ENCODE peak calls at places on chromosome 16, in ten cellular contexts. One of them, this sample, is unnamed.

GRCh38 chr16:842061-842476 is 41.5 kb upstream of the GNG13 start:
- DNase-seq in HFFc6: no peak
- DNase-seq in dermis microvascular lymphatic vessel endothelial cell: no peak
- DNase-seq in activated T-cell treated with anti-CD3 and anti-CD28 coated beads, Interleukin-2, amount 50 U/mL, for 4 hours: no peak
- DNase-seq in ELF-1: no peak
- DNase-seq in stimulated activated CD4-positive, alpha-beta T cell treated with anti-CD3 and anti-CD28 coated beads, Interleukin-15, amount 100 ng/mL, for 24 hours: peak
- DNase-seq in anterior cingulate cortex: peak
- DNase-seq in AG09319: no peak
- DNase-seq in NCI-H187: no peak
- DNase-seq in left ventricle myocardium inferior: no peak
- DNase-seq in this sample: no peak

GRCh38 chr16:58426095-58426494 is 33.8 kb downstream of the GINS3 start:
- DNase-seq in ELF-1: no peak
- DNase-seq in stimulated activated CD4-positive, alpha-beta T cell treated with anti-CD3 and anti-CD28 coated beads, Interleukin-15, amount 100 ng/mL, for 24 hours: peak
- DNase-seq in NCI-H187: no peak
- DNase-seq in left ventricle myocardium inferior: no peak
- DNase-seq in anterior cingulate cortex: peak
- DNase-seq in activated T-cell treated with anti-CD3 and anti-CD28 coated beads, Interleukin-2, amount 50 U/mL, for 4 hours: no peak
- DNase-seq in HFFc6: no peak
- DNase-seq in dermis microvascular lymphatic vessel endothelial cell: no peak
- DNase-seq in AG09319: no peak
- DNase-seq in this sample: no peak

GRCh38 chr16:67844441-67844840 is 2.3 kb upstream of the NUTF2 start:
- DNase-seq in activated T-cell treated with anti-CD3 and anti-CD28 coated beads, Interleukin-2, amount 50 U/mL, for 4 hours: no peak
- DNase-seq in stimulated activated CD4-positive, alpha-beta T cell treated with anti-CD3 and anti-CD28 coated beads, Interleukin-15, amount 100 ng/mL, for 24 hours: no peak
- DNase-seq in anterior cingulate cortex: no peak
- DNase-seq in dermis microvascular lymphatic vessel endothelial cell: no peak
- DNase-seq in AG09319: no peak
- DNase-seq in ELF-1: peak
- DNase-seq in HFFc6: peak
- DNase-seq in NCI-H187: no peak
- DNase-seq in left ventricle myocardium inferior: no peak
- DNase-seq in this sample: peak

GRCh38 chr16:71754652-71755051 is 30.2 kb upstream of the PHLPP2 start:
- DNase-seq in left ventricle myocardium inferior: no peak
- DNase-seq in AG09319: no peak
- DNase-seq in stimulated activated CD4-positive, alpha-beta T cell treated with anti-CD3 and anti-CD28 coated beads, Interleukin-15, amount 100 ng/mL, for 24 hours: no peak
- DNase-seq in anterior cingulate cortex: no peak
- DNase-seq in activated T-cell treated with anti-CD3 and anti-CD28 coated beads, Interleukin-2, amount 50 U/mL, for 4 hours: no peak
- DNase-seq in NCI-H187: no peak
- DNase-seq in ELF-1: no peak
- DNase-seq in dermis microvascular lymphatic vessel endothelial cell: no peak
- DNase-seq in HFFc6: no peak
- DNase-seq in this sample: no peak

GRCh38 chr16:12674096-12674495 is 129.6 kb downstream of the CPPED1 start:
- DNase-seq in HFFc6: peak
- DNase-seq in ELF-1: no peak
- DNase-seq in AG09319: no peak
- DNase-seq in stimulated activated CD4-positive, alpha-beta T cell treated with anti-CD3 and anti-CD28 coated beads, Interleukin-15, amount 100 ng/mL, for 24 hours: no peak
- DNase-seq in NCI-H187: no peak
- DNase-seq in anterior cingulate cortex: no peak
- DNase-seq in activated T-cell treated with anti-CD3 and anti-CD28 coated beads, Interleukin-2, amount 50 U/mL, for 4 hours: no peak
- DNase-seq in dermis microvascular lymphatic vessel endothelial cell: no peak
- DNase-seq in left ventricle myocardium inferior: no peak
- DNase-seq in this sample: no peak

GRCh38 chr16:46555981-46556380 is 65.2 kb downstream of the SHCBP1 start:
- DNase-seq in activated T-cell treated with anti-CD3 and anti-CD28 coated beads, Interleukin-2, amount 50 U/mL, for 4 hours: no peak
- DNase-seq in HFFc6: peak
- DNase-seq in left ventricle myocardium inferior: no peak
- DNase-seq in ELF-1: no peak
- DNase-seq in dermis microvascular lymphatic vessel endothelial cell: no peak
- DNase-seq in anterior cingulate cortex: no peak
- DNase-seq in AG09319: no peak
- DNase-seq in NCI-H187: no peak
- DNase-seq in stimulated activated CD4-positive, alpha-beta T cell treated with anti-CD3 and anti-CD28 coated beads, Interleukin-15, amount 100 ng/mL, for 24 hours: no peak
- DNase-seq in this sample: no peak

GRCh38 chr16:64627288-64627687 is 494.6 kb downstream of the CDH11 start:
- DNase-seq in HFFc6: no peak
- DNase-seq in ELF-1: peak
- DNase-seq in anterior cingulate cortex: no peak
- DNase-seq in left ventricle myocardium inferior: no peak
- DNase-seq in stimulated activated CD4-positive, alpha-beta T cell treated with anti-CD3 and anti-CD28 coated beads, Interleukin-15, amount 100 ng/mL, for 24 hours: no peak
- DNase-seq in dermis microvascular lymphatic vessel endothelial cell: no peak
- DNase-seq in activated T-cell treated with anti-CD3 and anti-CD28 coated beads, Interleukin-2, amount 50 U/mL, for 4 hours: no peak
- DNase-seq in NCI-H187: no peak
- DNase-seq in AG09319: no peak
- DNase-seq in this sample: no peak

GRCh38 chr16:4389051-4389955 is 17.7 kb downstream of the VASN start:
- DNase-seq in HFFc6: no peak
- DNase-seq in dermis microvascular lymphatic vessel endothelial cell: no peak
- DNase-seq in NCI-H187: no peak
- DNase-seq in stimulated activated CD4-positive, alpha-beta T cell treated with anti-CD3 and anti-CD28 coated beads, Interleukin-15, amount 100 ng/mL, for 24 hours: no peak
- DNase-seq in AG09319: no peak
- DNase-seq in anterior cingulate cortex: no peak
- DNase-seq in left ventricle myocardium inferior: peak
- DNase-seq in activated T-cell treated with anti-CD3 and anti-CD28 coated beads, Interleukin-2, amount 50 U/mL, for 4 hours: no peak
- DNase-seq in ELF-1: no peak
- DNase-seq in this sample: no peak

GRCh38 chr16:711548-712320 is 3.2 kb upstream of the METRN start:
- DNase-seq in stimulated activated CD4-positive, alpha-beta T cell treated with anti-CD3 and anti-CD28 coated beads, Interleukin-15, amount 100 ng/mL, for 24 hours: peak
- DNase-seq in AG09319: no peak
- DNase-seq in activated T-cell treated with anti-CD3 and anti-CD28 coated beads, Interleukin-2, amount 50 U/mL, for 4 hours: peak
- DNase-seq in left ventricle myocardium inferior: peak
- DNase-seq in ELF-1: peak
- DNase-seq in HFFc6: peak
- DNase-seq in NCI-H187: peak
- DNase-seq in dermis microvascular lymphatic vessel endothelial cell: peak
- DNase-seq in anterior cingulate cortex: peak
- DNase-seq in this sample: peak

GRCh38 chr16:29908719-29909220 is 8.5 kb downstream of the ASPHD1 start:
- DNase-seq in HFFc6: no peak
- DNase-seq in ELF-1: no peak
- DNase-seq in NCI-H187: no peak
- DNase-seq in stimulated activated CD4-positive, alpha-beta T cell treated with anti-CD3 and anti-CD28 coated beads, Interleukin-15, amount 100 ng/mL, for 24 hours: no peak
- DNase-seq in anterior cingulate cortex: no peak
- DNase-seq in activated T-cell treated with anti-CD3 and anti-CD28 coated beads, Interleukin-2, amount 50 U/mL, for 4 hours: no peak
- DNase-seq in dermis microvascular lymphatic vessel endothelial cell: no peak
- DNase-seq in AG09319: no peak
- DNase-seq in left ventricle myocardium inferior: no peak
- DNase-seq in this sample: no peak

GRCh38 chr16:85436636-85437160 is 176.4 kb upstream of the GSE1 start:
- DNase-seq in AG09319: no peak
- DNase-seq in NCI-H187: no peak
- DNase-seq in activated T-cell treated with anti-CD3 and anti-CD28 coated beads, Interleukin-2, amount 50 U/mL, for 4 hours: no peak
- DNase-seq in HFFc6: no peak
- DNase-seq in stimulated activated CD4-positive, alpha-beta T cell treated with anti-CD3 and anti-CD28 coated beads, Interleukin-15, amount 100 ng/mL, for 24 hours: no peak
- DNase-seq in left ventricle myocardium inferior: no peak
- DNase-seq in dermis microvascular lymphatic vessel endothelial cell: no peak
- DNase-seq in ELF-1: peak
- DNase-seq in anterior cingulate cortex: no peak
- DNase-seq in this sample: no peak

GRCh38 chr16:24975428-24975889 is 39.7 kb downstream of the ARHGAP17 start:
- DNase-seq in dermis microvascular lymphatic vessel endothelial cell: no peak
- DNase-seq in left ventricle myocardium inferior: no peak
- DNase-seq in anterior cingulate cortex: no peak
- DNase-seq in activated T-cell treated with anti-CD3 and anti-CD28 coated beads, Interleukin-2, amount 50 U/mL, for 4 hours: no peak
- DNase-seq in NCI-H187: no peak
- DNase-seq in stimulated activated CD4-positive, alpha-beta T cell treated with anti-CD3 and anti-CD28 coated beads, Interleukin-15, amount 100 ng/mL, for 24 hours: peak
- DNase-seq in HFFc6: no peak
- DNase-seq in ELF-1: no peak
- DNase-seq in AG09319: no peak
- DNase-seq in this sample: peak

GRCh38 chr16:52035406-52035805 is 511.5 kb downstream of the TOX3 start:
- DNase-seq in dermis microvascular lymphatic vessel endothelial cell: no peak
- DNase-seq in left ventricle myocardium inferior: no peak
- DNase-seq in HFFc6: no peak
- DNase-seq in activated T-cell treated with anti-CD3 and anti-CD28 coated beads, Interleukin-2, amount 50 U/mL, for 4 hours: no peak
- DNase-seq in NCI-H187: no peak
- DNase-seq in stimulated activated CD4-positive, alpha-beta T cell treated with anti-CD3 and anti-CD28 coated beads, Interleukin-15, amount 100 ng/mL, for 24 hours: no peak
- DNase-seq in AG09319: no peak
- DNase-seq in anterior cingulate cortex: no peak
- DNase-seq in ELF-1: no peak
- DNase-seq in this sample: no peak

GRCh38 chr16:31094088-31094423 is 541 bp downstream of the VKORC1 start:
- DNase-seq in ELF-1: peak
- DNase-seq in stimulated activated CD4-positive, alpha-beta T cell treated with anti-CD3 and anti-CD28 coated beads, Interleukin-15, amount 100 ng/mL, for 24 hours: no peak
- DNase-seq in dermis microvascular lymphatic vessel endothelial cell: no peak
- DNase-seq in NCI-H187: no peak
- DNase-seq in AG09319: no peak
- DNase-seq in left ventricle myocardium inferior: no peak
- DNase-seq in activated T-cell treated with anti-CD3 and anti-CD28 coated beads, Interleukin-2, amount 50 U/mL, for 4 hours: no peak
- DNase-seq in anterior cingulate cortex: no peak
- DNase-seq in HFFc6: no peak
- DNase-seq in this sample: no peak

GRCh38 chr16:21638573-21638975 is 13.8 kb downstream of the IGSF6 start:
- DNase-seq in NCI-H187: no peak
- DNase-seq in stimulated activated CD4-positive, alpha-beta T cell treated with anti-CD3 and anti-CD28 coated beads, Interleukin-15, amount 100 ng/mL, for 24 hours: peak
- DNase-seq in ELF-1: no peak
- DNase-seq in HFFc6: peak
- DNase-seq in left ventricle myocardium inferior: no peak
- DNase-seq in activated T-cell treated with anti-CD3 and anti-CD28 coated beads, Interleukin-2, amount 50 U/mL, for 4 hours: no peak
- DNase-seq in dermis microvascular lymphatic vessel endothelial cell: no peak
- DNase-seq in anterior cingulate cortex: no peak
- DNase-seq in AG09319: no peak
- DNase-seq in this sample: no peak

GRCh38 chr16:11094075-11094593 is 149.8 kb downstream of the CLEC16A start:
- DNase-seq in left ventricle myocardium inferior: no peak
- DNase-seq in activated T-cell treated with anti-CD3 and anti-CD28 coated beads, Interleukin-2, amount 50 U/mL, for 4 hours: peak
- DNase-seq in stimulated activated CD4-positive, alpha-beta T cell treated with anti-CD3 and anti-CD28 coated beads, Interleukin-15, amount 100 ng/mL, for 24 hours: peak
- DNase-seq in HFFc6: peak
- DNase-seq in NCI-H187: no peak
- DNase-seq in anterior cingulate cortex: no peak
- DNase-seq in dermis microvascular lymphatic vessel endothelial cell: no peak
- DNase-seq in AG09319: no peak
- DNase-seq in ELF-1: peak
- DNase-seq in this sample: no peak

GRCh38 chr16:81066700-81067099 is 10.3 kb downstream of the C16orf46 start:
- DNase-seq in anterior cingulate cortex: no peak
- DNase-seq in ELF-1: no peak
- DNase-seq in AG09319: no peak
- DNase-seq in activated T-cell treated with anti-CD3 and anti-CD28 coated beads, Interleukin-2, amount 50 U/mL, for 4 hours: no peak
- DNase-seq in HFFc6: no peak
- DNase-seq in dermis microvascular lymphatic vessel endothelial cell: no peak
- DNase-seq in left ventricle myocardium inferior: no peak
- DNase-seq in NCI-H187: no peak
- DNase-seq in stimulated activated CD4-positive, alpha-beta T cell treated with anti-CD3 and anti-CD28 coated beads, Interleukin-15, amount 100 ng/mL, for 24 hours: no peak
- DNase-seq in this sample: no peak

This sample was measured in lung microvascular endothelial cell.